ENCODE peak calls at places on chromosomes 7 and 10, in four cellular contexts. B is IMR-90, D is astrocyte, X is GM23338. Q is an unnamed sample. For H3K36me3, the result is how much of the 10 kb centered on the place peaks cover.

GRCh38 chr7:66205736-66206080 is 574 bp downstream of the TPST1 start:
- DNase-seq in B (no peak), D (no peak), X (peak), Q (peak)

GRCh38 chr10:62038609-62039190 is 137.2 kb downstream of the ARID5B start:
- DNase-seq in B (peak), D (peak), X (peak), Q (peak)

GRCh38 chr10:14658331-14659122 is 116.2 kb downstream of the FAM107B start:
- DNase-seq in B (peak), D (peak), X (no peak), Q (no peak)

GRCh38 chr7:49229246-49229645 is 304.9 kb downstream of the CDC14C start:
- DNase-seq in B (no peak), D (no peak), X (peak), Q (peak)

GRCh38 chr7:115980175-115980574 is 50.4 kb downstream of the TFEC start:
- DNase-seq in B (no peak), D (no peak), X (no peak), Q (no peak)

GRCh38 chr7:77464589-77464988 is 48.4 kb upstream of the GSAP start:
- DNase-seq in B (no peak), D (no peak), X (no peak), Q (no peak)

GRCh38 chr10:397321-398068 is 262.2 kb downstream of the ZMYND11 start:
- DNase-seq in B (no peak), D (no peak), X (peak), Q (no peak)

GRCh38 chr10:104617831-104618230 is 23.3 kb upstream of the SORCS3 start:
- DNase-seq in B (no peak), D (no peak), X (no peak), Q (no peak)

GRCh38 chr7:45253368-45253767 is 95.8 kb downstream of the RAMP3 start:
- DNase-seq in B (no peak), D (no peak), X (no peak), Q (no peak)

GRCh38 chr7:151941009-151941408 is 15.2 kb upstream of the GALNTL5 start:
- DNase-seq in B (no peak), D (no peak), X (peak), Q (no peak)

GRCh38 chr10:36358736-36359135 is 716.6 kb upstream of the FZD8 start:
- DNase-seq in B (peak), D (no peak), X (no peak), Q (no peak)

GRCh38 chr7:117741962-117742361 is 131.3 kb downstream of the CTTNBP2 start:
- DNase-seq in B (peak), D (no peak), X (no peak), Q (no peak)

GRCh38 chr7:155715406-155715805 is 70.9 kb downstream of the RBM33 start:
- DNase-seq in B (no peak), D (no peak), X (no peak), Q (no peak)
- H3K36me3 ChIP-seq in B (under half), D (under half), X (under half), Q (under half)

DNA sequence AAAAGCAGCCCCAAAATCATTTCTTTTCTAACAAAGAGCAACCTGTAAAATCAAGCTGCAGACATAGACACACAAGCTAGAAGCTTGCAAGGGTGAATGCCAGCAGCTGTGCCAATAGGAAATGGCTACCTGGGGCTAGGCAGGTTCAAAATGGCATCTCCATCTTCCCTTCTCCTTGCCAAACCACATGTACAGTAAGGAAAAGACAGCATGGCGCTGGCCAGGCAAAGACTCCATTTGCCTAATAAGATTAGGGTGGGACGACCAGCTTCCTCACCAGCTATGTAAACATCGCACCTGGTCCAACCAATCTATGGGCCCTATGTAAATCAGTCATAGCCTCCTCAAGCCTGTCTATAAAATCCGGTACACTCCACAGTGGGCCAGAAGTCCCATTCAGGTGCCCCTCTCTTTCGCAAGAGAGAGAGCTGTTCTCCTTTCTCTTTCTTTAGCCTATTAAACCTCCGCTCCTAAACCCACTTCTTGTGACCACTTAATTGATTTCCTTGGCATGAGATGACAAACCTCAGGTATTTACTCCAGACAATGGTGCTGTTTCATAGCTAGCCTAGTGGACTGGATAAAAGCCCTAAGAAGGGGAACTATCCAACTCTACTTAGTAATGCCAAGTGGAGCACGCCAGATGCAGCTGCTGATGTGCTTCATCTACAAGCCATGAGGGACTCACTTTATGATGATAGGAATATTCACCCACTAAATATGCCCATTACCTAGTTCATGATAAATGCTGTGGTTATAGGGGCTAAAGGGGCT is 44.1 kb downstream of the HTR7 start:
- DNase-seq in B (no peak), D (peak), X (peak), Q (no peak)
- H2AFZ ChIP-seq in B (no peak), D (no peak), X (no peak), Q (no peak)

GRCh38 chr7:142030294-142030693 is 34.6 kb downstream of the MGAM start:
- DNase-seq in B (no peak), D (no peak), X (peak), Q (no peak)
- H3K4me2 ChIP-seq in B (no peak), D (no peak), X (no peak), Q (no peak)

GRCh38 chr7:56099653-56100052 is 6.6 kb downstream of the CHCHD2 start:
- DNase-seq in B (no peak), D (no peak), X (no peak), Q (no peak)
- H3K36me3 ChIP-seq in B (under half), D (under half), X (under half), Q (under half)

GRCh38 chr7:27096756-27097514 is 1.1 kb upstream of the HOXA1 start:
- DNase-seq in B (peak), D (peak), X (peak), Q (no peak)
- H2AFZ ChIP-seq in B (peak), D (no peak), X (peak), Q (peak)

GRCh38 chr10:103581499-103581898 is 88.0 kb downstream of the NEURL1 start:
- DNase-seq in B (no peak), D (no peak), X (no peak), Q (no peak)
- H3K4me2 ChIP-seq in B (no peak), D (no peak), X (no peak), Q (no peak)

Q was measured in MM.1S.